ENCODE peak calls at places on chromosome 12, in eight cellular contexts. N is Caki2; K is left colon; I is breast epithelium; A is body of pancreas; V is stimulated activated naive CD8-positive, alpha-beta T cell treated with anti-CD3 and anti-CD28 coated beads, Interleukin-15, amount 100 ng/mL, for 72 hours; B is esophagus squamous epithelium; Z is T-helper 9 cell. T is an unnamed sample.

GRCh38 chr12:49959570-49960473 is 1.9 kb upstream of the AQP5 start:
- DNase-seq in N (peak), K (no peak), I (peak), A (peak), V (no peak), B (no peak), Z (no peak), T (no peak)

GRCh38 chr12:124379938-124380754 is 85.3 kb downstream of the RFLNA start:
- DNase-seq in N (no peak), K (no peak), I (peak), A (no peak), V (no peak), B (no peak), Z (no peak), T (no peak)

GRCh38 chr12:8829128-8829524 is 6.7 kb downstream of the A2ML1 start:
- DNase-seq in N (peak), K (no peak), I (no peak), A (no peak), V (no peak), B (no peak), Z (no peak), T (no peak)

GRCh38 chr12:68451261-68452091 is 119.3 kb upstream of the MDM1 start:
- DNase-seq in N (no peak), K (peak), I (no peak), A (peak), V (peak), B (no peak), Z (no peak), T (no peak)

GRCh38 chr12:106194351-106194750 is 53.5 kb downstream of the CKAP4 start:
- DNase-seq in N (no peak), K (no peak), I (no peak), A (no peak), V (no peak), B (no peak), Z (no peak), T (no peak)

GRCh38 chr12:108382437-108382801 is 43.3 kb upstream of the CMKLR1 start:
- DNase-seq in N (no peak), K (no peak), I (no peak), A (no peak), V (no peak), B (no peak), Z (no peak), T (no peak)

GRCh38 chr12:56863789-56864188 is 70.4 kb downstream of the SDR9C7 start:
- DNase-seq in N (peak), K (no peak), I (no peak), A (no peak), V (no peak), B (no peak), Z (no peak), T (no peak)

GRCh38 chr12:111211910-111212757 is 156.8 kb downstream of the PHETA1 start:
- DNase-seq in N (no peak), K (no peak), I (no peak), A (no peak), V (no peak), B (no peak), Z (no peak), T (no peak)

GRCh38 chr12:52179396-52179973 is 12.3 kb downstream of the KRT80 start:
- DNase-seq in N (no peak), K (no peak), I (no peak), A (no peak), V (no peak), B (no peak), Z (no peak), T (no peak)

GRCh38 chr12:117587646-117588287 is 226.3 kb upstream of the NOS1 start:
- DNase-seq in N (peak), K (peak), I (peak), A (peak), V (peak), B (no peak), Z (peak), T (no peak)

GRCh38 chr12:53744130-53744441 is 7.7 kb downstream of the CISTR start:
- DNase-seq in N (no peak), K (no peak), I (no peak), A (no peak), V (no peak), B (no peak), Z (no peak), T (no peak)

GRCh38 chr12:63917864-63918742 is 73.6 kb downstream of the SRGAP1 start:
- DNase-seq in N (peak), K (peak), I (no peak), A (no peak), V (no peak), B (no peak), Z (no peak), T (no peak)

GRCh38 chr12:92898755-92899154 is 30.3 kb downstream of the EEA1 start:
- DNase-seq in N (no peak), K (no peak), I (no peak), A (no peak), V (no peak), B (no peak), Z (no peak), T (no peak)

GRCh38 chr12:14841761-14842160 is 1.6 kb downstream of the ART4 start:
- DNase-seq in N (peak), K (no peak), I (peak), A (peak), V (no peak), B (no peak), Z (no peak), T (no peak)

GRCh38 chr12:114439306-114439705 is 33.4 kb upstream of the TBX5 start:
- DNase-seq in N (no peak), K (no peak), I (no peak), A (no peak), V (no peak), B (no peak), Z (no peak), T (no peak)

GRCh38 chr12:85004199-85004598 is 31.9 kb downstream of the TSPAN19 start:
- DNase-seq in N (no peak), K (no peak), I (no peak), A (no peak), V (no peak), B (no peak), Z (no peak), T (no peak)

GRCh38 chr12:47725091-47725772 is at the start of gene ENDOU:
- DNase-seq in N (no peak), K (no peak), I (no peak), A (no peak), V (no peak), B (no peak), Z (no peak), T (no peak)

GRCh38 chr12:5027436-5027835 is 16.2 kb upstream of the KCNA5 start:
- DNase-seq in N (no peak), K (no peak), I (no peak), A (no peak), V (no peak), B (no peak), Z (no peak), T (no peak)

GRCh38 chr12:111431772-111432171 is 26.0 kb downstream of the SH2B3 start:
- DNase-seq in N (no peak), K (peak), I (no peak), A (no peak), V (no peak), B (no peak), Z (no peak), T (no peak)

GRCh38 chr12:3842517-3842916 is 30.7 kb downstream of the PARP11 start:
- DNase-seq in N (no peak), K (no peak), I (no peak), A (no peak), V (no peak), B (no peak), Z (no peak), T (no peak)

GRCh38 chr12:125272252-125272980 is 207.2 kb downstream of the AACS start:
- DNase-seq in N (no peak), K (no peak), I (no peak), A (no peak), V (no peak), B (no peak), Z (no peak), T (no peak)

GRCh38 chr12:46300906-46301305 is 32.1 kb upstream of the SLC38A1 start:
- DNase-seq in N (no peak), K (no peak), I (no peak), A (no peak), V (no peak), B (no peak), Z (no peak), T (no peak)

GRCh38 chr12:85630851-85631250 is 205.4 kb downstream of the RASSF9 start:
- DNase-seq in N (no peak), K (no peak), I (no peak), A (no peak), V (no peak), B (no peak), Z (no peak), T (no peak)

GRCh38 chr12:52442600-52443061 is 8.5 kb upstream of the KRT75 start:
- DNase-seq in N (peak), K (no peak), I (peak), A (peak), V (no peak), B (no peak), Z (no peak), T (no peak)

GRCh38 chr12:71183018-71183417 is 25.2 kb upstream of the TSPAN8 start:
- DNase-seq in N (no peak), K (no peak), I (no peak), A (no peak), V (no peak), B (no peak), Z (no peak), T (no peak)

GRCh38 chr12:1083888-1084262 is 92.9 kb downstream of the ERC1 start:
- DNase-seq in N (peak), K (no peak), I (no peak), A (peak), V (no peak), B (no peak), Z (no peak), T (no peak)

GRCh38 chr12:65891219-65891618 is 66.9 kb downstream of the HMGA2 start:
- DNase-seq in N (peak), K (no peak), I (no peak), A (no peak), V (no peak), B (no peak), Z (no peak), T (no peak)